ENCODE peak calls at places on chromosomes 16 and 17, in six cellular contexts. X is mammary epithelial cell, K is MM.1S, E is left ventricle myocardium inferior, M is HCT116, N is tibial artery. W is an unnamed sample.

GRCh38 chr17:38357488-38358123 is 6.0 kb downstream of the SOCS7 start:
- DNase-seq in M (no peak), E (no peak), N (no peak), X (no peak), K (no peak), W (no peak)

GRCh38 chr17:79952265-79952877 is 83.3 kb downstream of the TBC1D16 start:
- DNase-seq in K (no peak), M (no peak), X (no peak), N (no peak), E (peak; percentile 11), W (peak; percentile 4)

GRCh38 chr16:14310519-14310991 is 239.4 kb downstream of the MRTFB start:
- DNase-seq in E (no peak), K (no peak), N (no peak), M (no peak), X (no peak), W (no peak)

GRCh38 chr17:4142107-4142900 is 526 bp downstream of the ZZEF1 start:
- DNase-seq in E (peak; percentile 24), K (peak; percentile 32), X (no peak), M (no peak), N (peak; percentile 28), W (peak; percentile 24)

GRCh38 chr17:12256380-12256995 is 235.8 kb downstream of the MAP2K4 start:
- DNase-seq in E (no peak), N (peak; percentile 39), M (peak; percentile 37), X (peak; percentile 16), K (peak; percentile 15), W (peak; percentile 31)

GRCh38 chr17:82924214-82924613 is 84.4 kb upstream of the ZNF750 start:
- DNase-seq in K (no peak), E (no peak), M (no peak), X (no peak), N (no peak), W (no peak)

GRCh38 chr16:11602321-11602720 is 15.6 kb upstream of the LITAF start:
- DNase-seq in N (no peak), E (no peak), K (no peak), M (no peak), X (no peak), W (no peak)

GRCh38 chr16:50102046-50102756 is 36.4 kb downstream of the HEATR3 start:
- DNase-seq in E (no peak), M (no peak), N (no peak), X (peak; percentile 58), K (no peak), W (no peak)

GRCh38 chr17:2023692-2024571 is 1.2 kb downstream of the RTN4RL1 start:
- DNase-seq in M (peak; percentile 59), N (peak; percentile 72), E (no peak), X (peak; percentile 37), K (no peak), W (peak; percentile 95)

GRCh38 chr16:56565023-56565477 is at the start of gene MT4:
- DNase-seq in K (no peak), E (no peak), N (no peak), M (no peak), X (no peak), W (no peak)

GRCh38 chr17:3555189-3555796 is 2.3 kb downstream of the TRPV3 start:
- DNase-seq in E (no peak), K (no peak), X (no peak), M (no peak), N (no peak), W (no peak)

GRCh38 chr17:75440738-75441448 is 15.5 kb upstream of the TMEM94 start:
- DNase-seq in X (no peak), M (no peak), N (no peak), E (no peak), K (no peak), W (no peak)

GRCh38 chr17:2365132-2365531 is 27.8 kb downstream of the SGSM2 start:
- DNase-seq in K (no peak), N (no peak), M (no peak), E (no peak), X (no peak), W (no peak)

GRCh38 chr17:31272803-31273202 is 24.2 kb downstream of the OMG start:
- DNase-seq in N (no peak), M (no peak), K (no peak), E (no peak), X (no peak), W (no peak)
- H3K27ac ChIP-seq in N (no peak overlapping the region), M (no peak overlapping the region), K (no peak overlapping the region), E (no peak overlapping the region), X (no peak overlapping the region), W (no peak overlapping the region)

GRCh38 chr17:29617125-29617480 is 5.6 kb downstream of the CORO6 start:
- DNase-seq in M (peak; percentile 67), N (peak; percentile 78), X (no peak), E (peak; percentile 72), K (peak; percentile 94), W (peak; percentile 91)
- TF ChIP-seq CTCF in M (peak; percentile 84), N (peak; percentile 38), X (peak; percentile 45), E (peak; percentile 55), K (peak; percentile 94), W (peak; percentile 93)

GRCh38 chr16:31703526-31704128 is 170.0 kb upstream of the ZNF267 start:
- DNase-seq in E (no peak), X (no peak), N (no peak), M (no peak), K (no peak), W (no peak)

GRCh38 chr16:31700200-31700529 is 172.5 kb downstream of the AHSP start:
- DNase-seq in E (no peak), M (peak; percentile 82), K (no peak), N (peak; percentile 71), X (no peak), W (no peak)

GRCh38 chr16:31702796-31703195 is 170.8 kb upstream of the ZNF267 start:
- DNase-seq in K (no peak), X (no peak), N (no peak), M (no peak), E (no peak), W (no peak)

GRCh38 chr16:31700530-31701388 is 172.8 kb upstream of the ZNF267 start:
- DNase-seq in X (peak; percentile 86), M (no peak), E (peak; percentile 82), N (no peak), K (peak; percentile 63), W (peak; percentile 92)

DNA sequence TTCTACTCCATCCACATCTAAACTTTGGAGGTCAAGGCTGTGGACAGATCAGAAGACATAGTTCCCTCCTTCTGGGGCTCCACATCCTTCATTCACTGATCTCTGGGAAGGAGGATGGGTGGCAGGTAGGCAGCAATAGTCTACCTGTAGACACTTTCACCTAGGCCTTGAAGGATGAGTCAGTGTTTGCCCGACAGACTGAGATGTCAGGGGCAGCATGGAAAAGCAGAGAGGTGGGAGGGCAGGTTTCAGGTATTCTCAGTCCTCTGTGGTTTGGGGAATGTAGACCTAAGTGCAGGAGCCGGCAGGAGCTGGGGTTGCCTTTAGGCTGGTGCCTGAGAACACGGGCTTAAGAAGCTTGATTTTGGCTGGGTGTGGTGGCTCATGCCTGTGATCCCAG is 171.9 kb upstream of the ZNF267 start:
- DNase-seq in M (no peak), E (no peak), K (no peak), N (no peak), X (peak; percentile 31), W (no peak)
- H3K4me3 ChIP-seq in M (peak overlapping the region; percentile 92), E (no peak overlapping the region), K (no peak overlapping the region), N (no peak overlapping the region), X (no peak overlapping the region), W (no peak overlapping the region)

GRCh38 chr17:29590979-29591736 is 1.7 kb upstream of the GIT1 start:
- DNase-seq in E (no peak), X (no peak), M (peak; percentile 48), N (peak; percentile 63), K (no peak), W (peak; percentile 87)
- H3K27ac ChIP-seq in E (peak overlapping the region; percentile 93), X (peak overlapping the region; percentile 27), M (peak overlapping the region; percentile 94), N (peak overlapping the region; percentile 86), K (no peak overlapping the region), W (peak overlapping the region; percentile 94)

GRCh38 chr17:17757391-17757791 is 76.1 kb downstream of the RAI1 start:
- DNase-seq in M (no peak), X (no peak), K (no peak), E (no peak), N (no peak), W (no peak)

GRCh38 chr17:17757944-17758343 is 76.7 kb downstream of the RAI1 start:
- DNase-seq in X (no peak), K (no peak), N (no peak), E (no peak), M (no peak), W (no peak)

GRCh38 chr17:17759164-17759563 is 77.6 kb downstream of the SREBF1 start:
- DNase-seq in M (no peak), E (no peak), N (no peak), K (no peak), X (no peak), W (no peak)

GRCh38 chr17:17760872-17761550 is 75.8 kb downstream of the SREBF1 start:
- DNase-seq in M (no peak), E (no peak), N (no peak), X (no peak), K (no peak), W (no peak)

DNA sequence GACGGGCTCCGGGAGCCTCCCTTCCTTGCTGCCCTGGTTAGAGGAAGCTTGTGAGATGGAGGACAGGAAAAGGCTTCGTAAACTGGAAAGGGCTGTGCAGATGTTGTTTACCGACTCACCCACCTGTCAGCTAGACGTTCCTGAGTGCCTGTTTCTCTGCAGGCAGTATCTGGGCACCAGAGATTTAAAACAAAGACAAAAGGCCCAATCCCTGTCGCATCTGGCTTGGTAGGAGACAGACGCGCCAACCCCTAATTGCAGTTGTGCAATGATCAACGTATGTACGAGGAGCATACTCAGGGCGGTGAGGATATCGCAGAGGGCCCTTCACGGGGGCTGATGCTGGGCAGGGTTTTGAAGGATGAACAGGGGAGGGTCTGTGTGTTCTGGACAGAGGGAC is 77.2 kb downstream of the RAI1 start:
- DNase-seq in N (no peak), E (no peak), X (no peak), K (no peak), M (no peak), W (no peak)
- TF ChIP-seq CTCF in N (no peak), E (no peak), X (no peak), K (no peak), M (no peak), W (no peak)

GRCh38 chr17:65293584-65294183 is 156.5 kb downstream of the RGS9 start:
- DNase-seq in K (no peak), X (no peak), E (no peak), M (no peak), N (no peak), W (no peak)
- H3K4me3 ChIP-seq in K (no peak overlapping the region), X (no peak overlapping the region), E (no peak overlapping the region), M (no peak overlapping the region), N (no peak overlapping the region), W (no peak overlapping the region)

W was measured in WERI-Rb-1.